ENCODE peak calls at places on chromosomes 11 and 22, in ten cellular contexts. V, M, O, B, C, F, T, X, L and W are unnamed samples.

GRCh38 chr22:23690713-23691112 is at the start of gene RGL4:
- DNase-seq in V (no peak), M (no peak), O (no peak), B (no peak), C (no peak), F (no peak), T (no peak), X (no peak), L (no peak), W (no peak)

GRCh38 chr11:112277937-112278336 is 17.3 kb upstream of the PLET1 start:
- DNase-seq in V (no peak), M (no peak), O (no peak), B (peak), C (no peak), F (no peak), T (no peak), X (peak), L (no peak), W (no peak)

GRCh38 chr11:79973701-79974626 is 533.1 kb upstream of the TENM4 start:
- DNase-seq in V (peak), M (peak), O (no peak), B (no peak), C (no peak), F (no peak), T (no peak), X (no peak), L (no peak), W (no peak)

GRCh38 chr22:38886333-38886732 is 14.3 kb upstream of the CBX6 start:
- DNase-seq in V (no peak), M (no peak), O (no peak), B (no peak), C (no peak), F (no peak), T (no peak), X (no peak), L (no peak), W (no peak)

GRCh38 chr11:62402226-62402625 is 16.6 kb upstream of the SCGB1A1 start:
- DNase-seq in V (no peak), M (no peak), O (peak), B (no peak), C (no peak), F (no peak), T (no peak), X (no peak), L (no peak), W (no peak)

GRCh38 chr11:113114452-113115027 is 153.3 kb downstream of the NCAM1 start:
- DNase-seq in V (peak), M (peak), O (peak), B (peak), C (peak), F (peak), T (peak), X (peak), L (peak), W (peak)

GRCh38 chr11:102421262-102421661 is 31.3 kb downstream of the TMEM123 start:
- DNase-seq in V (no peak), M (no peak), O (no peak), B (no peak), C (no peak), F (no peak), T (no peak), X (no peak), L (no peak), W (no peak)

GRCh38 chr22:35995772-35996171 is 32.9 kb downstream of the RBFOX2 start:
- DNase-seq in V (no peak), M (peak), O (no peak), B (peak), C (peak), F (no peak), T (peak), X (no peak), L (no peak), W (peak)

GRCh38 chr11:34331329-34331728 is 26.5 kb downstream of the ABTB2 start:
- DNase-seq in V (no peak), M (peak), O (no peak), B (peak), C (no peak), F (no peak), T (peak), X (peak), L (no peak), W (no peak)

GRCh38 chr11:44814881-44815592 is 88.3 kb downstream of the TSPAN18 start:
- DNase-seq in V (no peak), M (no peak), O (no peak), B (peak), C (no peak), F (no peak), T (peak), X (peak), L (no peak), W (no peak)

GRCh38 chr11:68973219-68973618 is 7.6 kb downstream of the MRGPRD start:
- DNase-seq in V (no peak), M (no peak), O (no peak), B (no peak), C (no peak), F (no peak), T (no peak), X (no peak), L (no peak), W (no peak)

GRCh38 chr22:19122752-19123492 is 710 bp upstream of the DGCR2 start:
- DNase-seq in V (no peak), M (peak), O (no peak), B (peak), C (peak), F (peak), T (peak), X (no peak), L (peak), W (peak)

GRCh38 chr11:109648804-109649203 is 226.8 kb downstream of the C11orf87 start:
- DNase-seq in V (no peak), M (no peak), O (no peak), B (no peak), C (no peak), F (no peak), T (no peak), X (peak), L (no peak), W (no peak)

GRCh38 chr11:101860694-101861371 is 54.0 kb upstream of the CEP126 start:
- DNase-seq in V (peak), M (peak), O (no peak), B (peak), C (peak), F (peak), T (peak), X (peak), L (peak), W (peak)

GRCh38 chr11:19237813-19238212 is 2.9 kb downstream of the E2F8 start:
- DNase-seq in V (no peak), M (no peak), O (no peak), B (no peak), C (peak), F (peak), T (no peak), X (no peak), L (no peak), W (no peak)

GRCh38 chr11:12884751-12885318 is 124.3 kb upstream of the RASSF10 start:
- DNase-seq in V (no peak), M (no peak), O (no peak), B (no peak), C (peak), F (no peak), T (peak), X (no peak), L (no peak), W (no peak)

GRCh38 chr11:15519124-15519791 is 404.5 kb downstream of the INSC start:
- DNase-seq in V (no peak), M (peak), O (no peak), B (no peak), C (no peak), F (no peak), T (no peak), X (no peak), L (no peak), W (no peak)

GRCh38 chr11:111652184-111652583 is 49.9 kb downstream of the SIK2 start:
- DNase-seq in V (no peak), M (no peak), O (no peak), B (peak), C (no peak), F (no peak), T (peak), X (no peak), L (no peak), W (no peak)

GRCh38 chr22:50545522-50546325 is at the start of gene KLHDC7B:
- DNase-seq in V (no peak), M (no peak), O (no peak), B (no peak), C (peak), F (no peak), T (no peak), X (no peak), L (no peak), W (no peak)

GRCh38 chr11:41578421-41579047 is 119.1 kb upstream of the LRRC4C start:
- DNase-seq in V (no peak), M (peak), O (no peak), B (peak), C (no peak), F (no peak), T (no peak), X (no peak), L (no peak), W (no peak)

GRCh38 chr11:115629456-115630015 is 125.3 kb upstream of the CADM1 start:
- DNase-seq in V (no peak), M (no peak), O (no peak), B (no peak), C (no peak), F (no peak), T (no peak), X (peak), L (no peak), W (no peak)

GRCh38 chr11:6635082-6635932 is 16.1 kb upstream of the TPP1 start:
- DNase-seq in V (no peak), M (no peak), O (no peak), B (no peak), C (peak), F (no peak), T (peak), X (no peak), L (peak), W (peak)

GRCh38 chr22:45159652-45160462 is 3.9 kb upstream of the NUP50 start:
- DNase-seq in V (peak), M (no peak), O (no peak), B (peak), C (peak), F (peak), T (peak), X (no peak), L (peak), W (no peak)

GRCh38 chr22:41827671-41828070 is 5.2 kb upstream of the SREBF2 start:
- DNase-seq in V (no peak), M (no peak), O (no peak), B (no peak), C (no peak), F (no peak), T (no peak), X (no peak), L (no peak), W (no peak)

GRCh38 chr22:49918911-49919881 is 762 bp downstream of the CRELD2 start:
- DNase-seq in V (no peak), M (no peak), O (peak), B (no peak), C (no peak), F (no peak), T (no peak), X (no peak), L (no peak), W (no peak)

GRCh38 chr11:33344611-33345010 is 87.4 kb downstream of the HIPK3 start:
- DNase-seq in V (no peak), M (no peak), O (no peak), B (peak), C (peak), F (no peak), T (peak), X (peak), L (no peak), W (no peak)

GRCh38 chr11:41319434-41319833 is 140.0 kb downstream of the LRRC4C start:
- DNase-seq in V (no peak), M (no peak), O (no peak), B (no peak), C (no peak), F (no peak), T (no peak), X (no peak), L (no peak), W (no peak)

GRCh38 chr11:126477526-126478275 is 122.2 kb downstream of the ST3GAL4 start:
- DNase-seq in V (no peak), M (no peak), O (no peak), B (no peak), C (no peak), F (no peak), T (no peak), X (no peak), L (no peak), W (no peak)

GRCh38 chr11:4496555-4497248 is 14.3 kb downstream of the OR52K1 start:
- DNase-seq in V (no peak), M (no peak), O (no peak), B (no peak), C (no peak), F (peak), T (peak), X (peak), L (no peak), W (no peak)

GRCh38 chr22:19176175-19176630 is 2.3 kb downstream of the SLC25A1 start:
- DNase-seq in V (peak), M (no peak), O (peak), B (no peak), C (peak), F (no peak), T (no peak), X (no peak), L (no peak), W (no peak)

GRCh38 chr11:441043-441417 is 781 bp downstream of the ANO9 start:
- DNase-seq in V (no peak), M (peak), O (peak), B (no peak), C (no peak), F (no peak), T (no peak), X (no peak), L (no peak), W (no peak)

GRCh38 chr11:128643661-128644060 is 50.2 kb upstream of the FLI1 start:
- DNase-seq in V (peak), M (no peak), O (no peak), B (no peak), C (no peak), F (no peak), T (no peak), X (no peak), L (no peak), W (no peak)
- TF ChIP-seq CTCF in V (peak), M (no peak), O (no peak), B (no peak), C (no peak), F (no peak), T (no peak), X (no peak), L (no peak), W (no peak)

DNA sequence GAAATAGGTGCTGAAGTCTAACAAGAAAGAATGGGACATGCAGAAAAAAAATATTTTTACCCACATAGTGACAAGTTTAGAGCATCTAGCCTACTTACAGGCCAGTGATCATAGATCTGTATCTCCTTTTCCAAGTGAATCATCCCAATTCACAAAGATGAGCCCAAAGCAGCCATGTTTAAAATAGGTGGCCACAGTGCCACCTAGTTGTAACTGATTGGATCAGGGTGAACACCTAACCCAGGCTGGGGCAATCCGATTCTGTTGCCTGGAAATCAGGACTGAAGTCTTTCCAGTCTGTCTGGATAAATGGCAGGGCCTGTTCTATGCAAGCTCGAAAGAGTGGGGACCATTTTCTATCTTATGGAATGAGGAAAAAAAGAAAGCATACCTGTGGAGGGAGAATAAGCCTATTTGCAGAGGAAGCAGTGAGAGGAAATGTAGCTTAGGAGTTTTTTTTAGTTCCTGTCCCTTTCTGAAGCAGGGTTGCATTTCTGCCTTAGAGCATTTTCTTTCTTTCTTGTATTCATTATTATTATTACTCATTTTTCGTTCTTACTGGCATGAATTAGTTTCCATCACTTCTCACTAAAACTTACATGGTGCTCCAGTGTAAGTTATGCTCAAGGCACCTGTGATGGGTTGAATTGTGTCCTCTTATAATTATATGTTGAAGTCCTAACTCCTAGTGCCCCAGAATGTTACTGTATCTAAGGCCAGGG is 113.2 kb upstream of the RAG2 start:
- DNase-seq in V (no peak), M (peak), O (no peak), B (no peak), C (no peak), F (no peak), T (no peak), X (no peak), L (no peak), W (no peak)
- TF ChIP-seq CTCF in V (peak), M (peak), O (no peak), B (no peak), C (no peak), F (no peak), T (no peak), X (no peak), L (no peak), W (no peak)

GRCh38 chr11:70105755-70106571 is 27.8 kb downstream of the ANO1 start:
- DNase-seq in V (no peak), M (no peak), O (peak), B (no peak), C (no peak), F (no peak), T (no peak), X (no peak), L (no peak), W (peak)
- TF ChIP-seq CTCF in V (no peak), M (no peak), O (no peak), B (no peak), C (no peak), F (no peak), T (no peak), X (no peak), L (no peak), W (no peak)

GRCh38 chr11:103465555-103466140 is 356.4 kb downstream of the DYNC2H1 start:
- DNase-seq in V (no peak), M (no peak), O (no peak), B (no peak), C (no peak), F (no peak), T (peak), X (no peak), L (no peak), W (no peak)

GRCh38 chr11:103464420-103464819 is 355.2 kb downstream of the DYNC2H1 start:
- DNase-seq in V (no peak), M (no peak), O (no peak), B (no peak), C (no peak), F (no peak), T (no peak), X (no peak), L (no peak), W (no peak)
- TF ChIP-seq CTCF in V (no peak), M (no peak), O (no peak), B (no peak), C (no peak), F (no peak), T (no peak), X (peak), L (no peak), W (no peak)

DNA sequence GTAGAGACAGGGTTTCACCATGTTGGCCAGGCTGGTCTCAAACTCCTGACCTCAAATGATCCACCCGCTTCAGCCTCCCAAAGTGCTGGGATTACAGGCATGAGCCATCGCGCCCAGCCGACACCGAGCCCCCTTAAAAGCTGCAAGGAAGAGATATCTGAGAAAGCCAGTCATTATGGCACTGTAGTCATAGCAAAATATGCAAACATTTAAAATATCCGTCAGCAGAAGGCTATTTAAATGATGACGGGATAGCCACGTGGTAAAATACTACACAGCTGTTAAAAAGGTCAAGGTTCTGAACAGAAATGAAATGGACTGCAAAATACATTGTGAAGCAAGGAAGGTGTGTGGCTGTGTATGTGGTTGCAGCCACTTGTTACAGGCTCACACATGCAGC is 6.4 kb upstream of the CCDC88B start:
- DNase-seq in V (no peak), M (no peak), O (no peak), B (no peak), C (no peak), F (no peak), T (no peak), X (no peak), L (no peak), W (no peak)
- TF ChIP-seq CTCF in V (no peak), M (no peak), O (no peak), B (no peak), C (no peak), F (no peak), T (no peak), X (no peak), L (no peak), W (no peak)

DNA sequence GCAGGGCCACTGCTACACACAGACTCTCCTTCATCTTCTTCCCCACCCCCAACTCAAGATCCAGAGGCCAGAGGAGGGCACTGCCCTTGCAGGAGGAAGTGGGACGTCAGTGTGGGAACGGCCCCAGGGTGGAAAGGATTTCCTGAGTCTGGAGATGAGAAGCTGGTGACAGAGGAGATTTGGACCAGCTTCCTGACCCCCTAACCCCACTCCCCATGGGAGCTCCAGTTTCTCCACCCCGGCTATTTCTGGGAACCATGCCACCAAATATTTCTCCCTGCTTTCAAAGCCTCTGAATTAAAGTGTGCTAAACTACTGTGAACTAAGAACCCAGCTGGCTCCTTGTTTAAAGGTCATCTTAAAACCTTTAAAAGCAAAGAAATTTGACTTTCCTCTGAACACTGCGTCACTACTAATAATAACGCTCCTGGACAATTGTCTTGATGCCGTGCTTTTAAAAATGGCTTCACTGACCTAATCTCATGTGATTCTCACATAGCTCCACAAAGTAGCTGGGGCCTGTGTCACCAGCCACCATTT is 46.6 kb downstream of the CWC15 start:
- DNase-seq in V (no peak), M (no peak), O (no peak), B (peak), C (peak), F (peak), T (peak), X (peak), L (peak), W (no peak)
- TF ChIP-seq CTCF in V (no peak), M (no peak), O (no peak), B (no peak), C (no peak), F (no peak), T (no peak), X (no peak), L (no peak), W (no peak)